ENCODE peak calls at places on chromosomes 16 and 17, in four cellular contexts. H, M, U and C are unnamed samples.

GRCh38 chr17:395179-395578 is 42.6 kb upstream of the RPH3AL start:
- DNase-seq in H (no peak), M (no peak), U (no peak), C (no peak)

GRCh38 chr17:42438600-42439567 is 15.8 kb upstream of the CAVIN1 start:
- DNase-seq in H (no peak), M (peak), U (peak), C (no peak)

GRCh38 chr16:35391328-35391727 is 1931.9 kb downstream of the TP53TG3F start:
- DNase-seq in H (peak), M (no peak), U (peak), C (no peak)

GRCh38 chr17:40366861-40367518 is 2.5 kb upstream of the GJD3 start:
- DNase-seq in H (no peak), M (no peak), U (no peak), C (no peak)

GRCh38 chr16:85285681-85286065 is 173.4 kb upstream of the CIBAR2 start:
- DNase-seq in H (no peak), M (no peak), U (peak), C (no peak)

GRCh38 chr17:62995377-62995885 is 29.4 kb downstream of the TANC2 start:
- DNase-seq in H (peak), M (no peak), U (peak), C (no peak)

GRCh38 chr17:6279659-6280058 is 155.3 kb downstream of the AIPL1 start:
- DNase-seq in H (no peak), M (no peak), U (no peak), C (no peak)

GRCh38 chr17:68353121-68353521 is 61.8 kb downstream of the ARSG start:
- DNase-seq in H (no peak), M (no peak), U (no peak), C (no peak)

GRCh38 chr17:27367121-27367981 is 73.4 kb downstream of the WSB1 start:
- DNase-seq in H (no peak), M (no peak), U (no peak), C (no peak)

GRCh38 chr17:49703557-49704277 is 4.0 kb downstream of the SLC35B1 start:
- DNase-seq in H (peak), M (no peak), U (peak), C (peak)

GRCh38 chr17:20189979-20190378 is 180.8 kb downstream of the SPECC1 start:
- DNase-seq in H (no peak), M (no peak), U (no peak), C (no peak)
- H3K4me3 ChIP-seq in H (no peak), M (no peak), U (no peak), C (no peak)

GRCh38 chr17:81189016-81189415 is 23.0 kb upstream of the AATK start:
- DNase-seq in H (no peak), M (no peak), U (no peak), C (no peak)

GRCh38 chr17:81189670-81190530 is 23.9 kb upstream of the AATK start:
- DNase-seq in H (no peak), M (no peak), U (peak), C (no peak)

GRCh38 chr17:81187586-81188490 is 21.8 kb upstream of the AATK start:
- DNase-seq in H (no peak), M (no peak), U (no peak), C (no peak)

GRCh38 chr17:81187120-81187519 is 21.1 kb upstream of the AATK start:
- DNase-seq in H (no peak), M (no peak), U (no peak), C (no peak)

DNA sequence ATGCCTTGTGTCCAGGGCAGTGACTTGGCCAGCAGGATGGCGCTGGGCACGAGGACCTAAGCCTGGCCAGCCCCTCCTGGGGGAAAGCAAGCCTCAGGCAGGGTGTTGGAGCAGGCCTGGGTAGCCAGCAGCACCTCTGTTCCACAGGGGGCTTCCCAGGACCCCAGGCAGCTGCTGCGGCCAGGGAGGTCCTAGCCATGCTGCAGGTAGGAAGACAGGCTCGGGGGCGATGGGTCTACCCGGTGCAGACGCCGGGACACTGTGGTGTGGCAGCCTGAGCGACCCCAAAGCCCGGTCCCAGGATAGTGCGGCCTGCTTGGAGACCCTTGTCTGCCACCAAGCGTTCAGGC is 22.4 kb upstream of the AATK start:
- DNase-seq in H (no peak), M (no peak), U (no peak), C (no peak)
- H3K4me3 ChIP-seq in H (no peak), M (no peak), U (no peak), C (no peak)

GRCh38 chr16:22424161-22424937 is 49.9 kb upstream of the CDR2 start:
- DNase-seq in H (no peak), M (no peak), U (peak), C (no peak)
- H3K4me3 ChIP-seq in H (no peak), M (no peak), U (peak), C (no peak)

GRCh38 chr17:29078183-29079045 is 35.5 kb downstream of the PIPOX start:
- DNase-seq in H (no peak), M (no peak), U (peak), C (no peak)

GRCh38 chr17:29076722-29077121 is 33.8 kb downstream of the PIPOX start:
- DNase-seq in H (no peak), M (no peak), U (no peak), C (no peak)

GRCh38 chr17:29074488-29074887 is 31.5 kb downstream of the PIPOX start:
- DNase-seq in H (no peak), M (no peak), U (no peak), C (no peak)

GRCh38 chr17:29077320-29077719 is 34.4 kb downstream of the PIPOX start:
- DNase-seq in H (no peak), M (no peak), U (no peak), C (no peak)

GRCh38 chr17:29076087-29076486 is 33.1 kb downstream of the PIPOX start:
- DNase-seq in H (no peak), M (no peak), U (no peak), C (no peak)
- H3K4me3 ChIP-seq in H (no peak), M (no peak), U (no peak), C (no peak)

GRCh38 chr16:73046484-73047214 is 1.3 kb downstream of the ZFHX3 start:
- DNase-seq in H (no peak), M (no peak), U (no peak), C (no peak)
- H3K4me3 ChIP-seq in H (no peak), M (no peak), U (peak), C (no peak)

GRCh38 chr16:49504626-49505025 is 131.0 kb downstream of the C16orf78 start:
- DNase-seq in H (no peak), M (no peak), U (no peak), C (no peak)

GRCh38 chr16:49505556-49505955 is 132.0 kb downstream of the C16orf78 start:
- DNase-seq in H (no peak), M (no peak), U (no peak), C (no peak)

GRCh38 chr16:49502136-49502881 is 128.7 kb downstream of the C16orf78 start:
- DNase-seq in H (no peak), M (no peak), U (no peak), C (no peak)

GRCh38 chr16:49504023-49504364 is 130.4 kb downstream of the C16orf78 start:
- DNase-seq in H (no peak), M (no peak), U (no peak), C (no peak)

DNA sequence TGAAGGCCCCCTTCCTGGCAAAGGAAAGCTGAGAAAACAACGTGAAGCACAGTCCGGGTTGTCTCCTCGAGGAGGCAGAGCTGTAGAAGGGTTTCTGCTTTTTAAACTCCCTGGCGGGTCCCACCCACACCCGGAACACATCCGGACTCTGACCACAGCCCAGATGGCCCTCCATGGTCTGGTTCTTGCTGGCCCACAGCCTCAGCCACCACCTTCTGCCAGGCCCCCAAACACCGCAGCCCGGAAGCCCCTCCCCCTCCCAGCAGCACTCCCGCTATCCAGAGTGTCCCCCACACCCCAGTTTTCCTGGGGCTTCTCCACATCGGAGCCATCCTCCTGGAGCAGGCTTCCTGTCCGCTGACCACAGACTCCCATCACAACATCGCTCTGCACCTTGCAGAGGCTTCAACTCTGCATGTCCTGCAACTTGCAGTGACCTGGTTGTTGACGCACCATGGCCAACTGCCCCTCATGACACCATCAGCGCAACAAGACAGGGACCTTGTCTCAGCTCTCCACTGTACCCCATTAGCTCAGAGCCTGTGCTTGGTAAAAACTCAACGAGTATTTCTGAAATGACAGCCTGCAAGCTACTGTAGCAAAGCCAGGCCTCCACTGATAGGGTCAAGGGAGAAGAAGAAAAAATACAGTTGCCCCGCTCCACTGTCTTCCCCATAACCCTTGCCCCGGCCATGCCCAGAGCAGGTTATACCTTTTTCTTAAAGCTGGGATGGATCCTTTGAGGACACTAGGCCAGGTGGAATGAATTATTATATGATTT is 129.8 kb downstream of the C16orf78 start:
- DNase-seq in H (no peak), M (no peak), U (no peak), C (no peak)
- H3K4me3 ChIP-seq in H (no peak), M (no peak), U (no peak), C (no peak)

GRCh38 chr17:12623220-12623848 is 42.4 kb upstream of the MYOCD start:
- DNase-seq in H (no peak), M (no peak), U (no peak), C (no peak)

GRCh38 chr17:12620200-12620720 is 45.4 kb upstream of the MYOCD start:
- DNase-seq in H (no peak), M (no peak), U (peak), C (no peak)

GRCh38 chr17:12622726-12623125 is 43.0 kb upstream of the MYOCD start:
- DNase-seq in H (no peak), M (no peak), U (peak), C (no peak)

GRCh38 chr17:12618557-12618956 is 47.1 kb upstream of the MYOCD start:
- DNase-seq in H (no peak), M (no peak), U (peak), C (no peak)

DNA sequence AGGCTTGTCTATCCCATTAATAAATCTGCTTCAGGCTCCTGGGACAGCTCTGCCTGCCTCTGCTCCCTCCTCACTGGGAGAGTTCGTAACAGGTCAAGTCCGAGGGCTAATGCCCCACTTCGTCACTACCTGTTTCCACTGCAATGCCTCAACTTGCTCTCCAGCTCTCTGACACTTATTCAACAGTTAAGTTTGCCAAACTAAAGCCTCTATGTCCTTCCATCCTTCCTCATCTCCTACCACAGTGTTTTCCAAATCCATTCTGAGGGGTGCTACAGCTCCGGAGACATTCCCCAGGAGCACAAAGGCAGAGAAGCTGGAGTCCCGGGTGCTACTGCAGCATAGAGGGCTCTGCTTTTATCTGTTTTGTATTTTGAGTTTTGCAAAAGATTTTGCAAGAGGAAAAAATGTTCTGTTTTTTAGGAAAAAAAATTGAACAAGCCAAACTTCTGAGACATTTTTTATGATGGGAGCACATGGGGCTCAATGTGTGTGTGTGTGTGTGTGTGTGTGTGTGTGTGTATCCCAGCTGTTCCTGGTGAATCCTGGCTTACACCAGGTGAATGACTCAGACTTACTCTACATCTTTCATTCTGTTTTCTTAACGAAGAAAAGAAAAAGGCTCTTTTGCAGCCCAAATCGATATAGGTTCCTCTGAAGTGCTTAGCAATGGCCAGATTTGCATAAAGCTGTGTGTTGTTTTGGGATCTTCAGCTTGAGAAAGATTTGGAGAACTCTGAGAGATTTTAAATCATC is 46.1 kb upstream of the MYOCD start:
- DNase-seq in H (no peak), M (no peak), U (no peak), C (no peak)
- H3K4me3 ChIP-seq in H (no peak), M (no peak), U (no peak), C (no peak)

GRCh38 chr16:8864480-8864879 is 4.3 kb downstream of the CARHSP1 start:
- DNase-seq in H (no peak), M (no peak), U (no peak), C (no peak)
- H3K4me3 ChIP-seq in H (no peak), M (no peak), U (no peak), C (no peak)